ENCODE peak calls at places on chromosomes 13 and 19, in ten cellular contexts. V is DMS53; S is AG10803; D is NCI-H2029 treated with DMSO at 0.1 percent for 48 hours; E is D341Med; U is nucleus accumbens; F is AML-193; Q is CD4-positive, alpha-beta T cell; W is NCI-H1417; J is cardiac fibroblast. Y is an unnamed sample.

GRCh38 chr19:54252845-54253244 is 4.2 kb downstream of the LILRB5 start:
- DNase-seq in U (no peak), E (no peak), S (no peak), W (no peak), D (no peak), V (no peak), J (no peak), F (no peak), Q (no peak), Y (no peak)

GRCh38 chr19:23310729-23311211 is 60.6 kb upstream of the ZNF724 start:
- DNase-seq in E (no peak), V (no peak), Q (no peak), S (no peak), D (no peak), W (no peak), F (no peak), U (no peak), J (no peak), Y (no peak)

GRCh38 chr13:111247552-111247951 is 72.9 kb upstream of the TEX29 start:
- DNase-seq in F (no peak), S (peak; percentile 38), Q (no peak), W (peak; percentile 18), U (no peak), V (no peak), D (peak; percentile 62), J (no peak), E (no peak), Y (no peak)

GRCh38 chr13:49690990-49691886 is at the start of gene EBPL:
- DNase-seq in E (peak; percentile 95), D (peak; percentile 31), F (peak; percentile 84), V (peak; percentile 95), J (peak; percentile 82), W (peak; percentile 98), U (peak; percentile 65), S (peak; percentile 80), Q (peak; percentile 73), Y (peak; percentile 87)

GRCh38 chr19:12782174-12782423 is 6.7 kb upstream of the HOOK2 start:
- DNase-seq in Q (no peak), E (no peak), W (no peak), U (no peak), F (peak; percentile 41), J (no peak), S (no peak), D (no peak), V (peak; percentile 85), Y (no peak)

GRCh38 chr19:31144069-31144468 is 205.2 kb downstream of the TSHZ3 start:
- DNase-seq in E (no peak), F (no peak), S (no peak), D (no peak), U (no peak), V (no peak), W (no peak), Q (no peak), J (no peak), Y (no peak)

GRCh38 chr19:56139847-56140582 is 1.1 kb upstream of the ZNF444 start:
- DNase-seq in F (no peak), E (no peak), D (no peak), V (peak; percentile 52), U (no peak), S (no peak), Q (no peak), W (no peak), J (peak; percentile 19), Y (no peak)

GRCh38 chr13:101916758-101917474 is 464.4 kb downstream of the ITGBL1 start:
- DNase-seq in S (no peak), Q (no peak), U (no peak), D (no peak), W (peak; percentile 81), E (peak; percentile 43), F (no peak), V (peak; percentile 37), J (no peak), Y (no peak)

GRCh38 chr19:35959040-35959967 is 23.1 kb downstream of the LRFN3 start:
- DNase-seq in D (no peak), V (peak; percentile 54), J (no peak), S (no peak), U (no peak), Q (peak; percentile 72), W (peak; percentile 10), E (peak; percentile 76), F (no peak), Y (no peak)

GRCh38 chr19:756232-756631 is 5.3 kb downstream of the MISP start:
- DNase-seq in F (no peak), D (no peak), S (peak; percentile 26), J (peak; percentile 73), V (peak; percentile 33), U (no peak), E (no peak), W (no peak), Q (no peak), Y (no peak)

GRCh38 chr13:50650478-50650877 is 193.0 kb downstream of the DLEU7 start:
- DNase-seq in V (no peak), Q (no peak), J (no peak), S (no peak), U (no peak), W (peak; percentile 42), E (no peak), D (no peak), F (no peak), Y (no peak)

GRCh38 chr19:56111601-56112312 is 9.3 kb downstream of the ZNF787 start:
- DNase-seq in U (no peak), F (no peak), Q (peak; percentile 22), D (no peak), V (peak; percentile 68), W (peak; percentile 30), S (no peak), J (no peak), E (no peak), Y (no peak)

GRCh38 chr13:42740753-42741152 is 40.6 kb upstream of the FAM216B start:
- DNase-seq in Q (no peak), D (no peak), W (peak; percentile 11), U (no peak), F (peak; percentile 23), J (peak; percentile 52), V (peak; percentile 78), E (no peak), S (no peak), Y (peak; percentile 26)

Y was measured in Kasumi-1.